ENCODE peak calls at places on chromosomes 4 and X, in six cellular contexts. O is upper lobe of right lung, L is ovary, S is A549, R is mesenchymal stem cell, B is mucosa of descending colon. D is an unnamed sample.

GRCh38 chr4:2094545-2094944 is 35.4 kb downstream of the NAT8L start:
- DNase-seq in B (no peak), S (no peak), L (no peak), O (no peak), R (no peak), D (no peak)

GRCh38 chr4:158193171-158193749 is 17.0 kb upstream of the TMEM144 start:
- DNase-seq in L (no peak), O (no peak), S (peak; percentile 28), B (no peak), R (peak; percentile 50), D (no peak)

GRCh38 chr4:14165253-14165942 is 537.9 kb upstream of the BOD1L1 start:
- DNase-seq in O (no peak), L (no peak), S (no peak), R (no peak), B (no peak), D (no peak)

GRCh38 chr4:24067367-24067766 is 177.5 kb upstream of the PPARGC1A start:
- DNase-seq in O (no peak), R (no peak), B (no peak), L (no peak), S (no peak), D (no peak)

GRCh38 chrX:39065051-39065871 is 264.0 kb downstream of the MID1IP1 start:
- DNase-seq in L (no peak), S (no peak), R (no peak), O (no peak), B (no peak), D (no peak)

GRCh38 chr4:6121941-6122340 is 78.4 kb downstream of the JAKMIP1 start:
- DNase-seq in S (no peak), L (no peak), O (no peak), B (no peak), R (no peak), D (no peak)

GRCh38 chr4:37439809-37440518 is 195.4 kb downstream of the NWD2 start:
- DNase-seq in R (no peak), S (no peak), O (no peak), B (no peak), L (no peak), D (no peak)

GRCh38 chr4:38114435-38114834 is 154.2 kb downstream of the PTTG2 start:
- DNase-seq in L (no peak), O (no peak), R (peak; percentile 49), S (no peak), B (no peak), D (no peak)

GRCh38 chrX:9317174-9317573 is 147.7 kb upstream of the TBL1X start:
- DNase-seq in S (no peak), B (no peak), R (no peak), L (no peak), O (peak; percentile 59), D (peak; percentile 42)

GRCh38 chr4:105280338-105280809 is 133.7 kb downstream of the TET2 start:
- DNase-seq in R (peak; percentile 18), O (no peak), B (no peak), L (no peak), S (no peak), D (no peak)

GRCh38 chr4:150972592-150972991 is 42.5 kb downstream of the LRBA start:
- DNase-seq in B (no peak), R (no peak), L (no peak), S (no peak), O (no peak), D (no peak)

GRCh38 chr4:184860018-184860530 is 34.3 kb upstream of the ACSL1 start:
- DNase-seq in L (no peak), O (no peak), R (no peak), S (no peak), B (no peak), D (no peak)

GRCh38 chr4:67051000-67051789 is 494.1 kb downstream of the CENPC start:
- DNase-seq in B (no peak), R (no peak), S (no peak), L (no peak), O (no peak), D (no peak)

GRCh38 chr4:41652971-41653370 is 95.6 kb downstream of the PHOX2B start:
- DNase-seq in S (no peak), B (no peak), L (no peak), O (no peak), R (peak; percentile 53), D (no peak)

GRCh38 chr4:16237715-16238114 is 11.4 kb upstream of the TAPT1 start:
- DNase-seq in S (no peak), B (no peak), L (no peak), R (no peak), O (no peak), D (no peak)

GRCh38 chr4:12861422-12861821 is 622.7 kb downstream of the RAB28 start:
- DNase-seq in B (no peak), R (no peak), S (peak; percentile 9), O (no peak), L (no peak), D (no peak)

GRCh38 chr4:80921441-80921840 is 109.1 kb upstream of the BMP3 start:
- DNase-seq in S (no peak), R (no peak), O (no peak), B (no peak), L (no peak), D (no peak)

GRCh38 chr4:186161138-186161537 is 30.2 kb upstream of the CYP4V2 start:
- DNase-seq in S (no peak), R (no peak), B (no peak), O (no peak), L (no peak), D (no peak)

GRCh38 chr4:152501846-152502536 is 33.9 kb downstream of the FBXW7 start:
- DNase-seq in L (no peak), R (no peak), S (no peak), B (no peak), O (no peak), D (no peak)

GRCh38 chr4:178140326-178140915 is 698.2 kb upstream of the AGA start:
- DNase-seq in S (no peak), O (peak; percentile 44), B (no peak), R (no peak), L (no peak), D (peak; percentile 21)
- H3K9me3 ChIP-seq in S (no peaks in the 10 kb centered on the region), O (no peaks in the 10 kb centered on the region), B (no peaks in the 10 kb centered on the region), R (peaks cover 13% of the 10 kb centered on the region), L (no peaks in the 10 kb centered on the region), D (no peaks in the 10 kb centered on the region)

GRCh38 chr4:30844861-30845582 is 124.9 kb downstream of the PCDH7 start:
- DNase-seq in B (no peak), R (no peak), O (no peak), S (no peak), L (no peak), D (no peak)

GRCh38 chr4:30842142-30842541 is 122.0 kb downstream of the PCDH7 start:
- DNase-seq in S (no peak), L (no peak), R (no peak), B (no peak), O (no peak), D (no peak)

GRCh38 chr4:30847157-30847556 is 127.0 kb downstream of the PCDH7 start:
- DNase-seq in L (no peak), O (no peak), B (no peak), R (peak; percentile 63), S (no peak), D (no peak)

GRCh38 chr4:30842689-30843088 is 122.5 kb downstream of the PCDH7 start:
- DNase-seq in B (no peak), L (no peak), S (no peak), O (no peak), R (no peak), D (no peak)

DNA sequence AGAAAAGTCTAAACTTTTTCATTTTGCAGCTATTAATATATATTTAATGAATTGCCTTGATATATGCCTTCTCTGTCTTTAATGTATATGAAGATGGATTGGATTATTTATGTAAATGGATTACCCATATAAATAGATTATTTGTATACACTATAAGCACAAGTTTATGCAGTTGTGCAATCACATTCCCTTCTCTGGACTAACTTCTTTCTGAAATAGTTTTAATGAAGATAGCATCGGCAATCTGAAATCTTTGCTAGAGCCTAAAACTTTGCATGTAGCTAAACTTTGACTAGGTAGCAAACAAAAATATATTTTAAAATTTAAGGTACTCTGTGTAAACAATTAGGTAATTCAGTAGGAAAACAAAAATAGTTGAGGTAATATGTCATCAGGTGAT is 127.8 kb downstream of the PCDH7 start:
- DNase-seq in O (no peak), S (no peak), B (no peak), R (no peak), L (no peak), D (no peak)
- H3K9me3 ChIP-seq in O (no peaks in the 10 kb centered on the region), S (no peaks in the 10 kb centered on the region), B (no peaks in the 10 kb centered on the region), R (no peaks in the 10 kb centered on the region), L (no peaks in the 10 kb centered on the region), D (no peaks in the 10 kb centered on the region)

DNA sequence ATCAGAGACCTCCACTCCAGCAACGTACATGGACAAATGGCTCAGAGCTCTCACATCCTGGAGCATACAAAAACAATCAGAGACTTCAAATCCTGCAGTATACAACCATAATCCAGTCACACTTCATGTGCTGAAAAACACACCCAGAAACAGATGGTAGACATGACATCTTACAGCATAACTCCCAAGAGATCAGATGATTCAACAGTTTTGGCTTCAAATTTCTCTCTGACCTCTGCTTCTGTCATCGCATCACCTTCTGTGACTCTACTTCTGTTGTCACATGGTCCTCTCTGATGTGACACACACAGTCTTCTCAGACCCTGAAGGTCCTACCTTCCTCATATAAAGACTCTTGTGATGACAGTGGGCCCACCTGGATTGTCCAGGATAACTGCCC is 18.5 kb downstream of the SUV39H1 start:
- DNase-seq in R (no peak), O (no peak), B (no peak), S (no peak), L (no peak), D (no peak)
- H3K9me3 ChIP-seq in R (peaks cover 2% of the 10 kb centered on the region), O (no peaks in the 10 kb centered on the region), B (no peaks in the 10 kb centered on the region), S (peaks cover 2% of the 10 kb centered on the region), L (no peaks in the 10 kb centered on the region), D (no peaks in the 10 kb centered on the region)

GRCh38 chr4:156443488-156443887 is 489.8 kb upstream of the CTSO start:
- DNase-seq in S (no peak), L (no peak), R (no peak), B (no peak), O (no peak), D (no peak)
- H3K9me3 ChIP-seq in S (no peaks in the 10 kb centered on the region), L (no peaks in the 10 kb centered on the region), R (no peaks in the 10 kb centered on the region), B (no peaks in the 10 kb centered on the region), O (no peaks in the 10 kb centered on the region), D (no peaks in the 10 kb centered on the region)

DNA sequence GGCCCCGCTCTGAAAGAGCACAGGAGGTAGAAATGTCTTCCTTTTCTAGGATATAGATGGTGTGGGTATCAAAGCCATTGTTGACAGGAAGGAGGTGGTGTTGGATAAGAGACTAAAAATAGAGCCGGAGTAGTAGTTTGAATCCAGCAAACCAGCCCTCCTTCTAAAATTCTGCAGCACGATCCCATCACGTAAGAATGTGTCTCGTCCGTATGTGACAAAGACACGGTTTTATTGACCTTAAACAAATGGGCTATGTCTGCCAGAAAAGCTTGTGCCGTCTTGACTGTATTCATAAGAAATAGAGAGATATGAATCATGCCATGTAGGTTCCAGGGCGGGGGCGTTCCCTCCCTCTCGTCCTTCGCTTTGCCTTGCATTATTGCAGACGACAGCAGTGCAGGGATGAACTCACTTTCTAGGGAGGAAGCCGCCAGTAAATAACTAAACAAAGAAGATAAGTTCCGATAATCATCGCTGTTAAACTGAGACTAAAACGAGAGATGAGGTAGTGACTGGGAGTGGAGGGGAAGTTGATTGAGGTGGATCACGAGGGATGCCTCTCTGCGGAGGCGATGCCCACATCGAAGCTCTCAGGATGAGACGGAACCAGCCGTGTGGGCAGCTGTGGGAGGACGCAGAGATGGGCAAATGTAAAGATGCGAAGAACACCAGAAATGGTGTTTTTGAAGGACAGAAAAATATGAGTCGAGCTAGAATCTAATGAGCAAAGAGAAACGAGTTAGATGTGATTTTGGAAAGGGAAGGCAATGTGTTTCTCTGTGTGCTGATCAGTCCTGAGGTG is 3.4 kb downstream of the TENM3 start:
- DNase-seq in S (no peak), L (no peak), R (no peak), O (no peak), B (no peak), D (no peak)
- H3K9me3 ChIP-seq in S (no peaks in the 10 kb centered on the region), L (no peaks in the 10 kb centered on the region), R (no peaks in the 10 kb centered on the region), O (no peaks in the 10 kb centered on the region), B (no peaks in the 10 kb centered on the region), D (no peaks in the 10 kb centered on the region)

D was measured in right cardiac atrium.